ENCODE peak calls at places on chromosome 22, in nine cellular contexts. One of them, this sample, is unnamed.

GRCh38 chr22:46374663-46375474 is 39.4 kb downstream of the TRMU start:
- DNase-seq in ovary: no peak
- DNase-seq in spleen: no peak
- DNase-seq in heart left ventricle: no peak
- DNase-seq in hepatocyte: no peak
- DNase-seq in A549: no peak
- DNase-seq in heart right ventricle: peak
- DNase-seq in transverse colon: peak
- DNase-seq in tibial nerve: no peak
- DNase-seq in this sample: peak

GRCh38 chr22:48171294-48171693 is 1408.8 kb downstream of the TBC1D22A start:
- DNase-seq in ovary: no peak
- DNase-seq in spleen: no peak
- DNase-seq in heart left ventricle: no peak
- DNase-seq in hepatocyte: no peak
- DNase-seq in A549: no peak
- DNase-seq in heart right ventricle: no peak
- DNase-seq in transverse colon: no peak
- DNase-seq in tibial nerve: no peak
- DNase-seq in this sample: no peak

GRCh38 chr22:39808087-39808486 is 85.5 kb downstream of the ENTHD1 start:
- DNase-seq in ovary: no peak
- DNase-seq in spleen: no peak
- DNase-seq in heart left ventricle: no peak
- DNase-seq in hepatocyte: no peak
- DNase-seq in A549: peak
- DNase-seq in heart right ventricle: no peak
- DNase-seq in transverse colon: peak
- DNase-seq in tibial nerve: no peak
- DNase-seq in this sample: no peak

GRCh38 chr22:30978304-30978962 is 9.4 kb downstream of the TUG1 start:
- DNase-seq in ovary: no peak
- DNase-seq in spleen: no peak
- DNase-seq in heart left ventricle: no peak
- DNase-seq in hepatocyte: no peak
- DNase-seq in A549: no peak
- DNase-seq in heart right ventricle: no peak
- DNase-seq in transverse colon: no peak
- DNase-seq in tibial nerve: no peak
- DNase-seq in this sample: no peak

GRCh38 chr22:30286813-30287625 is 2.3 kb downstream of the CASTOR1 start:
- DNase-seq in ovary: peak
- DNase-seq in spleen: peak
- DNase-seq in heart left ventricle: peak
- DNase-seq in hepatocyte: peak
- DNase-seq in A549: peak
- DNase-seq in heart right ventricle: peak
- DNase-seq in transverse colon: peak
- DNase-seq in tibial nerve: no peak
- DNase-seq in this sample: no peak

GRCh38 chr22:37244114-37244921 is at the start of gene RAC2:
- DNase-seq in ovary: peak
- DNase-seq in spleen: peak
- DNase-seq in heart left ventricle: peak
- DNase-seq in hepatocyte: peak
- DNase-seq in A549: no peak
- DNase-seq in heart right ventricle: peak
- DNase-seq in transverse colon: peak
- DNase-seq in tibial nerve: peak
- DNase-seq in this sample: peak

GRCh38 chr22:49497266-49497665 is 330.4 kb downstream of the BRD1 start:
- DNase-seq in ovary: no peak
- DNase-seq in spleen: no peak
- DNase-seq in heart left ventricle: no peak
- DNase-seq in hepatocyte: no peak
- DNase-seq in A549: peak
- DNase-seq in heart right ventricle: no peak
- DNase-seq in transverse colon: no peak
- DNase-seq in tibial nerve: no peak
- DNase-seq in this sample: no peak

GRCh38 chr22:28802595-28803087 is 2.3 kb upstream of the XBP1 start:
- DNase-seq in ovary: no peak
- DNase-seq in spleen: no peak
- DNase-seq in heart left ventricle: no peak
- DNase-seq in hepatocyte: no peak
- DNase-seq in A549: no peak
- DNase-seq in heart right ventricle: no peak
- DNase-seq in transverse colon: no peak
- DNase-seq in tibial nerve: no peak
- DNase-seq in this sample: no peak

GRCh38 chr22:41410311-41410751 is 28.6 kb downstream of the TEF start:
- DNase-seq in ovary: no peak
- DNase-seq in spleen: no peak
- DNase-seq in heart left ventricle: peak
- DNase-seq in hepatocyte: no peak
- DNase-seq in A549: no peak
- DNase-seq in heart right ventricle: peak
- DNase-seq in transverse colon: no peak
- DNase-seq in tibial nerve: no peak
- DNase-seq in this sample: no peak

GRCh38 chr22:41418717-41419116 is 27.9 kb downstream of the TOB2 start:
- DNase-seq in ovary: no peak
- DNase-seq in spleen: no peak
- DNase-seq in heart left ventricle: no peak
- DNase-seq in hepatocyte: no peak
- DNase-seq in A549: no peak
- DNase-seq in heart right ventricle: no peak
- DNase-seq in transverse colon: no peak
- DNase-seq in tibial nerve: no peak
- DNase-seq in this sample: no peak

GRCh38 chr22:41411021-41411851 is 29.5 kb downstream of the TEF start:
- DNase-seq in ovary: peak
- DNase-seq in spleen: no peak
- DNase-seq in heart left ventricle: no peak
- DNase-seq in hepatocyte: no peak
- DNase-seq in A549: no peak
- DNase-seq in heart right ventricle: no peak
- DNase-seq in transverse colon: no peak
- DNase-seq in tibial nerve: peak
- DNase-seq in this sample: no peak

GRCh38 chr22:41417622-41418390 is 28.8 kb downstream of the TOB2 start:
- DNase-seq in ovary: peak
- DNase-seq in spleen: peak
- DNase-seq in heart left ventricle: peak
- DNase-seq in hepatocyte: no peak
- DNase-seq in A549: no peak
- DNase-seq in heart right ventricle: peak
- DNase-seq in transverse colon: peak
- DNase-seq in tibial nerve: peak
- DNase-seq in this sample: no peak

GRCh38 chr22:41415554-41415953 is 31.0 kb downstream of the TOB2 start:
- DNase-seq in ovary: no peak
- DNase-seq in spleen: no peak
- DNase-seq in heart left ventricle: no peak
- DNase-seq in hepatocyte: no peak
- DNase-seq in A549: no peak
- DNase-seq in heart right ventricle: no peak
- DNase-seq in transverse colon: no peak
- DNase-seq in tibial nerve: no peak
- DNase-seq in this sample: no peak
- H3K27ac ChIP-seq in ovary: no peak
- H3K27ac ChIP-seq in spleen: peak
- H3K27ac ChIP-seq in heart left ventricle: peak
- H3K27ac ChIP-seq in hepatocyte: no peak
- H3K27ac ChIP-seq in A549: no peak
- H3K27ac ChIP-seq in heart right ventricle: peak
- H3K27ac ChIP-seq in transverse colon: peak
- H3K27ac ChIP-seq in tibial nerve: peak
- H3K27ac ChIP-seq in this sample: no peak

GRCh38 chr22:24433868-24434471 is 6.6 kb downstream of the ADORA2A start:
- DNase-seq in ovary: no peak
- DNase-seq in spleen: peak
- DNase-seq in heart left ventricle: no peak
- DNase-seq in hepatocyte: no peak
- DNase-seq in A549: no peak
- DNase-seq in heart right ventricle: no peak
- DNase-seq in transverse colon: peak
- DNase-seq in tibial nerve: peak
- DNase-seq in this sample: no peak

GRCh38 chr22:24434472-24435322 is 7.3 kb downstream of the ADORA2A start:
- DNase-seq in ovary: no peak
- DNase-seq in spleen: peak
- DNase-seq in heart left ventricle: peak
- DNase-seq in hepatocyte: no peak
- DNase-seq in A549: no peak
- DNase-seq in heart right ventricle: no peak
- DNase-seq in transverse colon: peak
- DNase-seq in tibial nerve: peak
- DNase-seq in this sample: no peak

GRCh38 chr22:24431309-24432034 is 4.1 kb downstream of the ADORA2A start:
- DNase-seq in ovary: no peak
- DNase-seq in spleen: peak
- DNase-seq in heart left ventricle: no peak
- DNase-seq in hepatocyte: no peak
- DNase-seq in A549: no peak
- DNase-seq in heart right ventricle: no peak
- DNase-seq in transverse colon: no peak
- DNase-seq in tibial nerve: no peak
- DNase-seq in this sample: no peak

GRCh38 chr22:24432059-24432853 is 4.9 kb downstream of the ADORA2A start:
- DNase-seq in ovary: peak
- DNase-seq in spleen: peak
- DNase-seq in heart left ventricle: peak
- DNase-seq in hepatocyte: peak
- DNase-seq in A549: no peak
- DNase-seq in heart right ventricle: peak
- DNase-seq in transverse colon: peak
- DNase-seq in tibial nerve: no peak
- DNase-seq in this sample: no peak

DNA sequence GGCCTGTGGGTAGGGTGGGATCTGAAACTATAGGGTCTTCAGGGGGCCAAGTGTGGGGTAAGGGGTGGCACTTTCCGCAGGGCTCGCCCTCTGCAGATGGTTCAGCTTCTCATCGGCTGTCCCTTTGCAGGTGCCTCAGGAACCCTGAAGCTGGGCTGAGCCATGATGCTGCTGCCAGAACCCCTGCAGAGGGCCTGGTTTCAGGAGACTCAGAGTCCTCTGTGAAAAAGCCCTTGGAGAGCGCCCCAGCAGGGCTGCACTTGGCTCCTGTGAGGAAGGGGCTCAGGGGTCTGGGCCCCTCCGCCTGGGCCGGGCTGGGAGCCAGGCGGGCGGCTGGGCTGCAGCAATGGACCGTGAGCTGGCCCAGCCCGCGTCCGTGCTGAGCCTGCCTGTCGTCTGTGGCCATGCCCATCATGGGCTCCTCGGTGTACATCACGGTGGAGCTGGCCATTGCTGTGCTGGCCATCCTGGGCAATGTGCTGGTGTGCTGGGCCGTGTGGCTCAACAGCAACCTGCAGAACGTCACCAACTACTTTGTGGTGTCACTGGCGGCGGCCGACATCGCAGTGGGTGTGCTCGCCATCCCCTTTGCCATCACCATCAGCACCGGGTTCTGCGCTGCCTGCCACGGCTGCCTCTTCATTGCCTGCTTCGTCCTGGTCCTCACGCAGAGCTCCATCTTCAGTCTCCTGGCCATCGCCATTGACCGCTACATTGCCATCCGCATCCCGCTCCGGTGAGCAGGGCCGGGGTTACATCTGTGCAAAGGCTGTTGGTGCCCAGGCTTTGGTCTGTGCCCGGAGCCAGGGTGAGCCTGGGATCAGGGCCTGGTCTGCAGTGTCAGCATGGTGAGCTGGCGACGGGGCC is 5.8 kb downstream of the ADORA2A start:
- DNase-seq in ovary: no peak
- DNase-seq in spleen: peak
- DNase-seq in heart left ventricle: no peak
- DNase-seq in hepatocyte: no peak
- DNase-seq in A549: no peak
- DNase-seq in heart right ventricle: no peak
- DNase-seq in transverse colon: no peak
- DNase-seq in tibial nerve: no peak
- DNase-seq in this sample: no peak
- H3K27ac ChIP-seq in ovary: peak
- H3K27ac ChIP-seq in spleen: peak
- H3K27ac ChIP-seq in heart left ventricle: peak
- H3K27ac ChIP-seq in hepatocyte: no peak
- H3K27ac ChIP-seq in A549: no peak
- H3K27ac ChIP-seq in heart right ventricle: peak
- H3K27ac ChIP-seq in transverse colon: peak
- H3K27ac ChIP-seq in tibial nerve: peak
- H3K27ac ChIP-seq in this sample: no peak

GRCh38 chr22:20510811-20511577 is 3.6 kb downstream of the MED15 start:
- DNase-seq in ovary: no peak
- DNase-seq in spleen: no peak
- DNase-seq in heart left ventricle: no peak
- DNase-seq in hepatocyte: no peak
- DNase-seq in A549: no peak
- DNase-seq in heart right ventricle: no peak
- DNase-seq in transverse colon: no peak
- DNase-seq in tibial nerve: no peak
- DNase-seq in this sample: no peak
- H3K27ac ChIP-seq in ovary: no peak
- H3K27ac ChIP-seq in spleen: peak
- H3K27ac ChIP-seq in heart left ventricle: peak
- H3K27ac ChIP-seq in hepatocyte: peak
- H3K27ac ChIP-seq in A549: no peak
- H3K27ac ChIP-seq in heart right ventricle: peak
- H3K27ac ChIP-seq in transverse colon: peak
- H3K27ac ChIP-seq in tibial nerve: peak
- H3K27ac ChIP-seq in this sample: peak

GRCh38 chr22:43267332-43267731 is 75.8 kb downstream of the SCUBE1 start:
- DNase-seq in ovary: no peak
- DNase-seq in spleen: no peak
- DNase-seq in heart left ventricle: no peak
- DNase-seq in hepatocyte: no peak
- DNase-seq in A549: no peak
- DNase-seq in heart right ventricle: no peak
- DNase-seq in transverse colon: no peak
- DNase-seq in tibial nerve: no peak
- DNase-seq in this sample: no peak

GRCh38 chr22:43262990-43263644 is 76.2 kb upstream of the TTLL12 start:
- DNase-seq in ovary: no peak
- DNase-seq in spleen: peak
- DNase-seq in heart left ventricle: no peak
- DNase-seq in hepatocyte: peak
- DNase-seq in A549: no peak
- DNase-seq in heart right ventricle: no peak
- DNase-seq in transverse colon: peak
- DNase-seq in tibial nerve: no peak
- DNase-seq in this sample: no peak

GRCh38 chr22:43266117-43266516 is 77.1 kb downstream of the SCUBE1 start:
- DNase-seq in ovary: no peak
- DNase-seq in spleen: no peak
- DNase-seq in heart left ventricle: no peak
- DNase-seq in hepatocyte: no peak
- DNase-seq in A549: no peak
- DNase-seq in heart right ventricle: no peak
- DNase-seq in transverse colon: no peak
- DNase-seq in tibial nerve: no peak
- DNase-seq in this sample: no peak

GRCh38 chr22:43260818-43261217 is 73.9 kb upstream of the TTLL12 start:
- DNase-seq in ovary: peak
- DNase-seq in spleen: no peak
- DNase-seq in heart left ventricle: no peak
- DNase-seq in hepatocyte: no peak
- DNase-seq in A549: no peak
- DNase-seq in heart right ventricle: no peak
- DNase-seq in transverse colon: no peak
- DNase-seq in tibial nerve: peak
- DNase-seq in this sample: no peak

GRCh38 chr22:43263645-43264514 is 76.9 kb upstream of the TTLL12 start:
- DNase-seq in ovary: peak
- DNase-seq in spleen: peak
- DNase-seq in heart left ventricle: peak
- DNase-seq in hepatocyte: peak
- DNase-seq in A549: no peak
- DNase-seq in heart right ventricle: peak
- DNase-seq in transverse colon: peak
- DNase-seq in tibial nerve: no peak
- DNase-seq in this sample: peak
- H3K27ac ChIP-seq in ovary: peak
- H3K27ac ChIP-seq in spleen: peak
- H3K27ac ChIP-seq in heart left ventricle: no peak
- H3K27ac ChIP-seq in hepatocyte: no peak
- H3K27ac ChIP-seq in A549: no peak
- H3K27ac ChIP-seq in heart right ventricle: peak
- H3K27ac ChIP-seq in transverse colon: peak
- H3K27ac ChIP-seq in tibial nerve: peak
- H3K27ac ChIP-seq in this sample: no peak